ENCODE peak calls at places on chromosome 12, in seven cellular contexts. H is GM23338, X is vagina, W is sigmoid colon, Y is HCT116, P is stomach, I is H1. J is an unnamed sample.

GRCh38 chr12:81257952-81258551 is 180.2 kb downstream of the ACSS3 start:
- DNase-seq in H (peak; percentile 81), X (no peak), W (no peak), Y (peak; percentile 28), P (no peak), I (no peak), J (no peak)

GRCh38 chr12:69685810-69686209 is 13.3 kb downstream of the BEST3 start:
- DNase-seq in H (no peak), X (no peak), W (no peak), Y (no peak), P (no peak), I (no peak), J (no peak)

GRCh38 chr12:12924169-12924568 is 27.8 kb downstream of the GPRC5D start:
- DNase-seq in H (no peak), X (no peak), W (no peak), Y (no peak), P (no peak), I (no peak), J (no peak)

GRCh38 chr12:122399592-122400373 is 22.7 kb downstream of the CLIP1 start:
- DNase-seq in H (peak; percentile 89), X (no peak), W (peak; percentile 92), Y (peak; percentile 83), P (peak; percentile 75), I (no peak), J (peak; percentile 64)

GRCh38 chr12:50222275-50222783 is 55.2 kb upstream of the CERS5 start:
- DNase-seq in H (peak; percentile 80), X (no peak), W (peak; percentile 90), Y (peak; percentile 52), P (peak; percentile 33), I (no peak), J (peak; percentile 54)

GRCh38 chr12:91072931-91073330 is 15.1 kb upstream of the KERA start:
- DNase-seq in H (no peak), X (no peak), W (no peak), Y (no peak), P (no peak), I (no peak), J (no peak)

GRCh38 chr12:14795028-14795448 is 8.2 kb downstream of the WBP11 start:
- DNase-seq in H (no peak), X (no peak), W (no peak), Y (no peak), P (no peak), I (no peak), J (no peak)

GRCh38 chr12:128796439-128797118 is 27.2 kb downstream of the SLC15A4 start:
- DNase-seq in H (no peak), X (no peak), W (peak; percentile 40), Y (no peak), P (no peak), I (no peak), J (no peak)

GRCh38 chr12:115763376-115763775 is 514.1 kb downstream of the MED13L start:
- DNase-seq in H (no peak), X (no peak), W (no peak), Y (no peak), P (no peak), I (no peak), J (no peak)

GRCh38 chr12:124940393-124941169 is 26.1 kb upstream of the UBC start:
- DNase-seq in H (peak; percentile 97), X (no peak), W (peak; percentile 96), Y (peak; percentile 86), P (peak; percentile 89), I (peak; percentile 85), J (peak; percentile 93)

GRCh38 chr12:98259667-98260066 is 255.7 kb upstream of the TMPO start:
- DNase-seq in H (no peak), X (no peak), W (no peak), Y (no peak), P (no peak), I (no peak), J (no peak)

GRCh38 chr12:32611986-32612385 is 67.1 kb upstream of the DNM1L start:
- DNase-seq in H (no peak), X (no peak), W (no peak), Y (no peak), P (no peak), I (no peak), J (no peak)

GRCh38 chr12:104793968-104794367 is 164.1 kb downstream of the SLC41A2 start:
- DNase-seq in H (no peak), X (no peak), W (no peak), Y (no peak), P (no peak), I (no peak), J (no peak)

GRCh38 chr12:104792570-104792969 is 165.5 kb downstream of the SLC41A2 start:
- DNase-seq in H (no peak), X (no peak), W (peak; percentile 74), Y (peak; percentile 39), P (no peak), I (no peak), J (no peak)

GRCh38 chr12:104796475-104796862 is 161.6 kb downstream of the SLC41A2 start:
- DNase-seq in H (no peak), X (no peak), W (no peak), Y (no peak), P (no peak), I (no peak), J (no peak)

GRCh38 chr12:104790296-104791125 is 167.6 kb downstream of the SLC41A2 start:
- DNase-seq in H (peak; percentile 80), X (no peak), W (peak; percentile 67), Y (peak; percentile 22), P (peak; percentile 40), I (no peak), J (no peak)

DNA sequence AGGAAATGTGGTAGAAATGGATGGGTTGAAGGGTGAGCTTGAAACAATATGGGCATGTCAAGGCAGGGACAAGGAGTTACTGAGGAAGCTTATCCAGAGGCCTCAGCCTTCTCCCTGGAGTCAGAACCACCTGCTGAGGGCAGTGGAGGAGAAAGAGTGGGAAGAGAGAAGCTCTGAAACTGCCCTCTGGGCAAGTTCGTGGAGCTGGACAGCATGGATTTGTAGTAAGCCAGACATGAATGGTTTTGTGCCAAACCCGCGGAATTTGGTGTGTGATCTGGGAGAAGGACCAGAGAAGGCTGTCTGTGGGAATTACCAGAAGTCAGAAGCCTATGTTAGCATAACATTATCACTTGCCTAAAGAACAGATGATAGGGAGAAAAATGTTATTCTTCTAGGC is 164.8 kb downstream of the SLC41A2 start:
- DNase-seq in H (no peak), X (no peak), W (no peak), Y (no peak), P (no peak), I (no peak), J (no peak)
- TF ChIP-seq POLR2AphosphoS5 in H (no peak), X (no peak), W (no peak), Y (no peak), P (no peak), I (no peak), J (no peak)

GRCh38 chr12:43338848-43339526 is 213.0 kb downstream of the ADAMTS20 start:
- DNase-seq in H (peak; percentile 78), X (no peak), W (no peak), Y (peak; percentile 16), P (no peak), I (peak; percentile 2), J (no peak)

GRCh38 chr12:43332977-43333649 is 218.9 kb downstream of the ADAMTS20 start:
- DNase-seq in H (no peak), X (no peak), W (no peak), Y (no peak), P (no peak), I (no peak), J (no peak)

GRCh38 chr12:43333650-43334043 is 218.4 kb downstream of the ADAMTS20 start:
- DNase-seq in H (no peak), X (no peak), W (no peak), Y (no peak), P (no peak), I (no peak), J (no peak)

GRCh38 chr12:43337571-43338497 is 214.2 kb downstream of the ADAMTS20 start:
- DNase-seq in H (no peak), X (no peak), W (no peak), Y (no peak), P (no peak), I (no peak), J (no peak)

DNA sequence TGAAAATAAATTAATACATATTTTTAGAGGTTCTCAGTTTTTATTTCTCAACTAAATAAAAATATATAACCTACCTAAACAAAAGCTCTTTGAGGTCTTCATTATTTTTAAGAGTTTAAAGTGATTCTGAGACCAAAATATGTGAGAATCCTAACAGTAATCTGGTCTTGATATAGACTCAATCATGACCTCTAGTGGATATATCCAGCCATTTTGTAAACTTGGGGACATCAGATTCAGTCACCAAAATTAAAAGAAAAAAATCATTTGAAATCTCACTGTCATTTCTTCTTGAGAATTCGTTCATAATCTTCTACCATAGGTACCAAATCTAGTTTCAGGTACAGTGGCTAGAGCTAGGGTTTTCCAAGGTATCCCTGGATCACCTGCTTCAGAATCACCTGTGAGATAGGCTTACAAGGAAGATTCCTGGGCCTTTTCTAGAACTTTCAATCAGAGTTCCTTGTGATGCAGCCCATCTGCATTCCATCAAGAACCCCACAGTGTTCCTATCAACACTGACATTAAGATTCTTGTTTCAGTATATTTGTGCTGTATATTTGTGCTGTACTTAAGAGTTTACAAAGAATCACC is 214.9 kb downstream of the ADAMTS20 start:
- DNase-seq in H (peak; percentile 57), X (no peak), W (no peak), Y (peak; percentile 29), P (no peak), I (no peak), J (no peak)
- TF ChIP-seq CTCF in H (peak; percentile 78), X (no peak), W (no peak), Y (peak; percentile 35), P (no peak), I (no peak), J (peak; percentile 35)

DNA sequence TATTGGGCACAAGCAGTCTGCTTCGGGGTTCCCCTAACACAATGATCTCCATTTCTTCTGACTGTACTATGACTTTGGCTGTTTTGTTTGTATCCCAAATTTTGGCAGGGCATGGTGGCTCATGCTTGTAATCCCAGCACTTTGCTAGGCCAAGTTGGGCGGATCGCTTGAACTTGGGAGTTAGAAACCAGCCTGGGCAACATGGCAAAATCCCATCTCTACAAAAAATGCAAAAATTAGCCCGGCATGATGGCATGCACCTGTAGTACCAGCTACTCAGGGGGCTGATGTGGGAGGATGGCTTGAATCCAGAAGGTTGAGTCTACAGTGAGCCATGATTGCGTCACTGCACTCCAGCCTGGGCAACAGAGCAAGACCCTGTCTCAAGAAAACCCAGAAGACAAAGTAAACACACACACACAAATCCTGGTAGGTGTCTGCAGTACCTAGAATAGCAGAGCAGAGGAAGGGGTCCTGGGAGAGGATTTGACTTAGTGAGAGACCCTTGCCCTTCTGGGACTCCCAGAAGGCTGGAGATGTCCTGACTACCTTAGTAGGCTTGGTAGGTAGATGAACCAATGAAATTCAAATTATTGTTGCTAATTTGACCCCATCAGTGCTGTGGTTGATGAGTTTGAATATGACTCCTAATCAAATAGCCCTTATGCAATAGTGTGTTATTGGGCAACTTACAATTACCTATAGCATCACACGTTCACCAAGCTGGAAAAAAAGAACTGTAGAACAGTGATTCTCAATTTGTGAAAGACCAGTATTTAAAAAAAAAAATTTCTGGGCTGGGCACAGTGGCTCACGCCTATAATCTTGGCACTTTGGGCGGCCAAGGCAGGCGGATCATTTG is 6.8 kb upstream of the AEBP2 start:
- DNase-seq in H (no peak), X (peak; percentile 49), W (no peak), Y (no peak), P (no peak), I (no peak), J (no peak)
- H3K4me1 ChIP-seq in H (peaks cover 14% of the 10 kb centered on the region), X (peaks cover 14% of the 10 kb centered on the region), W (no peaks in the 10 kb centered on the region), Y (peaks cover 11% of the 10 kb centered on the region), P (no peaks in the 10 kb centered on the region), I (peaks cover 9% of the 10 kb centered on the region), J (no peaks in the 10 kb centered on the region)

DNA sequence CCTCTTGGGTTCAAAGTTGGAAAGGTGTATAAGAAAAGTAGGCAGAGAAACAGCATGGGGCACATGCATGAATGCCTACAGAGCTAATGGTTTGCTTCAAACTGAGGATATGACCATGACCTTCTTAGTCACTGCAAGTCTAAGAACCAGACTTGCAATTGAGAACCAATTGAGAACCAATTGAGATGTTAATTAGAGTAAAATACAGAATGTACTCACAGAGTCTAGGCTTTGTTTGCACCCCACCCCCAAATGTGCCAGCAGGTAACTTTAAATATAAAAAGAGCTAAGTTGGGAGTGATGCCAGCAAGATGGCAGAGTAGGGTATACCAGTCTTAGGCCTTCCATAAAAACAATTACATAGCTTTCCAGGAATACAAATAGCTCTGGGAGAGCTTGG is 227.3 kb upstream of the ALG10 start:
- DNase-seq in H (no peak), X (no peak), W (no peak), Y (no peak), P (no peak), I (no peak), J (no peak)
- TF ChIP-seq POLR2AphosphoS5 in H (no peak), X (no peak), W (no peak), Y (no peak), P (no peak), I (no peak), J (no peak)